ENCODE peak calls at places on chromosomes 13 and 19, in four cellular contexts. S is central memory CD8-positive, alpha-beta T cell; E is GOT3; H is T follicular helper cell. Z is an unnamed sample.

GRCh38 chr19:11234486-11235075 is 4.8 kb upstream of the ANGPTL8 start:
- DNase-seq in E (no peak), H (no peak), S (no peak), Z (no peak)

GRCh38 chr13:67792151-67792665 is 562.1 kb upstream of the PCDH9 start:
- DNase-seq in S (no peak), E (no peak), H (no peak), Z (no peak)

GRCh38 chr13:67231481-67231940 is 1.4 kb upstream of the PCDH9 start:
- DNase-seq in S (no peak), E (no peak), H (no peak), Z (no peak)

GRCh38 chr19:2113436-2114211 is 16.9 kb downstream of the IZUMO4 start:
- DNase-seq in E (no peak), H (no peak), S (no peak), Z (no peak)

GRCh38 chr13:79709526-79709925 is 228.6 kb downstream of the NDFIP2 start:
- DNase-seq in S (no peak), E (no peak), H (no peak), Z (no peak)

GRCh38 chr19:46815833-46816627 is 27.6 kb upstream of the SLC1A5 start:
- DNase-seq in S (no peak), E (no peak), H (no peak), Z (no peak)

GRCh38 chr19:14550201-14550754 is 20.9 kb downstream of the TECR start:
- DNase-seq in S (no peak), H (no peak), E (no peak), Z (no peak)

GRCh38 chr13:98022210-98022609 is 68.7 kb downstream of the IPO5 start:
- DNase-seq in E (no peak), H (no peak), S (no peak), Z (no peak)

GRCh38 chr13:36509369-36509768 is 77.1 kb downstream of the CCNA1 start:
- DNase-seq in H (no peak), S (no peak), E (no peak), Z (no peak)

GRCh38 chr19:343451-343931 is 1.1 kb downstream of the MIER2 start:
- DNase-seq in H (no peak), E (no peak), S (no peak), Z (no peak)

Z was measured in NCI-H187 treated with DMSO at 0.1 percent for 48 hours.